ENCODE peak calls at places on chromosomes 11 and 22, in eight cellular contexts. One of them, this sample, is unnamed.

GRCh38 chr11:35321532-35322320 is 97.6 kb downstream of the SLC1A2 start:
- DNase-seq in GM13977: no peak
- DNase-seq in AG04449: peak; percentile 72
- DNase-seq in endothelial cell of umbilical vein: no peak
- DNase-seq in HFFc6: peak; percentile 80
- DNase-seq in thoracic aorta: no peak
- DNase-seq in H9: no peak
- DNase-seq in natural killer cell: no peak
- DNase-seq in this sample: no peak

GRCh38 chr11:37657645-37658044 is 1059.6 kb upstream of the RAG2 start:
- DNase-seq in AG04449: no peak
- DNase-seq in GM13977: no peak
- DNase-seq in HFFc6: peak; percentile 9
- DNase-seq in thoracic aorta: no peak
- DNase-seq in natural killer cell: no peak
- DNase-seq in endothelial cell of umbilical vein: peak; percentile 45
- DNase-seq in H9: no peak
- DNase-seq in this sample: no peak

GRCh38 chr11:96162816-96163499 is 180.0 kb downstream of the MAML2 start:
- DNase-seq in GM13977: no peak
- DNase-seq in thoracic aorta: no peak
- DNase-seq in endothelial cell of umbilical vein: peak; percentile 93
- DNase-seq in natural killer cell: no peak
- DNase-seq in AG04449: no peak
- DNase-seq in H9: no peak
- DNase-seq in HFFc6: peak; percentile 89
- DNase-seq in this sample: no peak

GRCh38 chr22:35480143-35480542 is 60.5 kb upstream of the RASD2 start:
- DNase-seq in HFFc6: peak; percentile 7
- DNase-seq in endothelial cell of umbilical vein: peak; percentile 22
- DNase-seq in GM13977: no peak
- DNase-seq in thoracic aorta: peak; percentile 11
- DNase-seq in AG04449: no peak
- DNase-seq in natural killer cell: no peak
- DNase-seq in H9: peak; percentile 13
- DNase-seq in this sample: no peak

GRCh38 chr22:44331881-44332714 is 19.3 kb upstream of the SHISAL1 start:
- DNase-seq in HFFc6: no peak
- DNase-seq in H9: no peak
- DNase-seq in thoracic aorta: no peak
- DNase-seq in natural killer cell: no peak
- DNase-seq in GM13977: no peak
- DNase-seq in AG04449: no peak
- DNase-seq in endothelial cell of umbilical vein: no peak
- DNase-seq in this sample: no peak

GRCh38 chr11:22859756-22860155 is 518 bp downstream of the CCDC179 start:
- DNase-seq in thoracic aorta: no peak
- DNase-seq in AG04449: no peak
- DNase-seq in endothelial cell of umbilical vein: no peak
- DNase-seq in GM13977: no peak
- DNase-seq in H9: no peak
- DNase-seq in HFFc6: no peak
- DNase-seq in natural killer cell: no peak
- DNase-seq in this sample: no peak

GRCh38 chr11:122778148-122778547 is 60.2 kb upstream of the CRTAM start:
- DNase-seq in GM13977: no peak
- DNase-seq in H9: no peak
- DNase-seq in thoracic aorta: no peak
- DNase-seq in natural killer cell: no peak
- DNase-seq in endothelial cell of umbilical vein: peak; percentile 45
- DNase-seq in HFFc6: peak; percentile 11
- DNase-seq in AG04449: no peak
- DNase-seq in this sample: no peak

GRCh38 chr11:6321961-6322362 is 1.7 kb upstream of the CAVIN3 start:
- DNase-seq in H9: no peak
- DNase-seq in natural killer cell: no peak
- DNase-seq in GM13977: no peak
- DNase-seq in thoracic aorta: no peak
- DNase-seq in AG04449: no peak
- DNase-seq in endothelial cell of umbilical vein: peak; percentile 68
- DNase-seq in HFFc6: peak; percentile 74
- DNase-seq in this sample: no peak

GRCh38 chr22:30823015-30823370 is 128.3 kb downstream of the OSBP2 start:
- DNase-seq in thoracic aorta: no peak
- DNase-seq in endothelial cell of umbilical vein: no peak
- DNase-seq in natural killer cell: no peak
- DNase-seq in HFFc6: no peak
- DNase-seq in H9: peak; percentile 50
- DNase-seq in AG04449: no peak
- DNase-seq in GM13977: no peak
- DNase-seq in this sample: no peak

GRCh38 chr11:63745304-63746170 is 23.0 kb downstream of the ZFTA start:
- DNase-seq in endothelial cell of umbilical vein: peak; percentile 12
- DNase-seq in HFFc6: no peak
- DNase-seq in natural killer cell: no peak
- DNase-seq in thoracic aorta: no peak
- DNase-seq in H9: no peak
- DNase-seq in AG04449: no peak
- DNase-seq in GM13977: no peak
- DNase-seq in this sample: no peak

GRCh38 chr22:49395617-49396016 is 432.1 kb downstream of the BRD1 start:
- DNase-seq in HFFc6: no peak
- DNase-seq in H9: peak; percentile 12
- DNase-seq in AG04449: no peak
- DNase-seq in GM13977: no peak
- DNase-seq in natural killer cell: no peak
- DNase-seq in endothelial cell of umbilical vein: no peak
- DNase-seq in thoracic aorta: no peak
- DNase-seq in this sample: no peak

GRCh38 chr22:39179841-39180335 is 27.4 kb upstream of the CBX7 start:
- DNase-seq in AG04449: no peak
- DNase-seq in HFFc6: no peak
- DNase-seq in endothelial cell of umbilical vein: no peak
- DNase-seq in thoracic aorta: no peak
- DNase-seq in natural killer cell: no peak
- DNase-seq in GM13977: no peak
- DNase-seq in H9: peak; percentile 76
- DNase-seq in this sample: no peak

GRCh38 chr22:32897400-32897799 is 95.9 kb downstream of the TIMP3 start:
- DNase-seq in thoracic aorta: no peak
- DNase-seq in GM13977: no peak
- DNase-seq in natural killer cell: no peak
- DNase-seq in HFFc6: peak; percentile 90
- DNase-seq in AG04449: peak; percentile 28
- DNase-seq in H9: no peak
- DNase-seq in endothelial cell of umbilical vein: no peak
- DNase-seq in this sample: no peak

GRCh38 chr11:70282012-70282411 is 11.5 kb downstream of the PPFIA1 start:
- DNase-seq in H9: no peak
- DNase-seq in endothelial cell of umbilical vein: no peak
- DNase-seq in natural killer cell: no peak
- DNase-seq in GM13977: no peak
- DNase-seq in HFFc6: no peak
- DNase-seq in thoracic aorta: no peak
- DNase-seq in AG04449: no peak
- DNase-seq in this sample: no peak

GRCh38 chr11:62497132-62497915 is 49.3 kb downstream of the AHNAK start:
- DNase-seq in natural killer cell: no peak
- DNase-seq in endothelial cell of umbilical vein: peak; percentile 68
- DNase-seq in AG04449: no peak
- DNase-seq in HFFc6: peak; percentile 75
- DNase-seq in thoracic aorta: no peak
- DNase-seq in H9: peak; percentile 65
- DNase-seq in GM13977: no peak
- DNase-seq in this sample: no peak
- TF ChIP-seq CTCF in natural killer cell: no peak
- TF ChIP-seq CTCF in endothelial cell of umbilical vein: peak; percentile 33
- TF ChIP-seq CTCF in AG04449: peak; percentile 23
- TF ChIP-seq CTCF in HFFc6: peak; percentile 62
- TF ChIP-seq CTCF in thoracic aorta: no peak
- TF ChIP-seq CTCF in H9: peak; percentile 65
- TF ChIP-seq CTCF in GM13977: peak; percentile 32
- TF ChIP-seq CTCF in this sample: peak; percentile 44

GRCh38 chr11:120168960-120169681 is 31.2 kb upstream of the TRIM29 start:
- DNase-seq in GM13977: peak; percentile 84
- DNase-seq in endothelial cell of umbilical vein: peak; percentile 78
- DNase-seq in natural killer cell: peak; percentile 66
- DNase-seq in AG04449: no peak
- DNase-seq in thoracic aorta: no peak
- DNase-seq in HFFc6: no peak
- DNase-seq in H9: peak; percentile 84
- DNase-seq in this sample: peak; percentile 91
- TF ChIP-seq CTCF in GM13977: peak; percentile 81
- TF ChIP-seq CTCF in endothelial cell of umbilical vein: peak; percentile 90
- TF ChIP-seq CTCF in natural killer cell: peak; percentile 83
- TF ChIP-seq CTCF in AG04449: peak; percentile 74
- TF ChIP-seq CTCF in thoracic aorta: peak; percentile 90
- TF ChIP-seq CTCF in HFFc6: peak; percentile 98
- TF ChIP-seq CTCF in H9: peak; percentile 99
- TF ChIP-seq CTCF in this sample: peak; percentile 100

GRCh38 chr11:119048644-119049043 is 8.4 kb downstream of the HYOU1 start:
- DNase-seq in natural killer cell: no peak
- DNase-seq in H9: no peak
- DNase-seq in GM13977: no peak
- DNase-seq in endothelial cell of umbilical vein: no peak
- DNase-seq in thoracic aorta: no peak
- DNase-seq in HFFc6: no peak
- DNase-seq in AG04449: no peak
- DNase-seq in this sample: no peak

GRCh38 chr11:119041821-119042514 is 11.3 kb upstream of the SLC37A4 start:
- DNase-seq in HFFc6: no peak
- DNase-seq in thoracic aorta: no peak
- DNase-seq in H9: no peak
- DNase-seq in AG04449: no peak
- DNase-seq in GM13977: no peak
- DNase-seq in natural killer cell: no peak
- DNase-seq in endothelial cell of umbilical vein: no peak
- DNase-seq in this sample: no peak

GRCh38 chr11:119047205-119047604 is 9.8 kb downstream of the HYOU1 start:
- DNase-seq in natural killer cell: no peak
- DNase-seq in H9: no peak
- DNase-seq in HFFc6: no peak
- DNase-seq in GM13977: no peak
- DNase-seq in AG04449: no peak
- DNase-seq in endothelial cell of umbilical vein: no peak
- DNase-seq in thoracic aorta: no peak
- DNase-seq in this sample: no peak

GRCh38 chr11:119046489-119046888 is 10.5 kb downstream of the HYOU1 start:
- DNase-seq in GM13977: no peak
- DNase-seq in AG04449: no peak
- DNase-seq in thoracic aorta: no peak
- DNase-seq in natural killer cell: no peak
- DNase-seq in endothelial cell of umbilical vein: no peak
- DNase-seq in H9: no peak
- DNase-seq in HFFc6: no peak
- DNase-seq in this sample: no peak

DNA sequence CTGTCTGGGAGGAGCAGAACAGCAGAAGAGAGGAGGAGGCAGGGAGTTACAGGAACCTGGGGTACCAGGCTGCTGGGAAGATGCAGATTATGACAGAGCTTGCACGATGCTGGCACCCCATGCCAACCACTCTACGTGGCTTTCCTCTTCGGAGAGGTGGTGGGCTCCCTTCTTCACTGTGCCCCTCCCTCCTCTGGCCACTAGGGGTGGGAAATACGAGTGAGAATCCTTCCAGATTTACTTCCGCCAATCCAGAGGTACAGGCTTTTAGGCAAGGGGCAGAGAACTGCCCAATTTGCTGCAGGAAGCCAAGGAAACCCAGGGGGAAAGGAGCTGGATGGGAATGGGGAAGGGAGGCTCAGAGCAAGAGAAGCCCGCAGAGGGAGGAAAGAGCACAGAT is 12.3 kb downstream of the HYOU1 start:
- DNase-seq in natural killer cell: no peak
- DNase-seq in HFFc6: no peak
- DNase-seq in GM13977: no peak
- DNase-seq in H9: no peak
- DNase-seq in endothelial cell of umbilical vein: no peak
- DNase-seq in AG04449: no peak
- DNase-seq in thoracic aorta: no peak
- DNase-seq in this sample: no peak
- TF ChIP-seq CTCF in natural killer cell: no peak
- TF ChIP-seq CTCF in HFFc6: peak; percentile 50
- TF ChIP-seq CTCF in GM13977: no peak
- TF ChIP-seq CTCF in H9: peak; percentile 58
- TF ChIP-seq CTCF in endothelial cell of umbilical vein: no peak
- TF ChIP-seq CTCF in AG04449: no peak
- TF ChIP-seq CTCF in thoracic aorta: no peak
- TF ChIP-seq CTCF in this sample: peak; percentile 62

DNA sequence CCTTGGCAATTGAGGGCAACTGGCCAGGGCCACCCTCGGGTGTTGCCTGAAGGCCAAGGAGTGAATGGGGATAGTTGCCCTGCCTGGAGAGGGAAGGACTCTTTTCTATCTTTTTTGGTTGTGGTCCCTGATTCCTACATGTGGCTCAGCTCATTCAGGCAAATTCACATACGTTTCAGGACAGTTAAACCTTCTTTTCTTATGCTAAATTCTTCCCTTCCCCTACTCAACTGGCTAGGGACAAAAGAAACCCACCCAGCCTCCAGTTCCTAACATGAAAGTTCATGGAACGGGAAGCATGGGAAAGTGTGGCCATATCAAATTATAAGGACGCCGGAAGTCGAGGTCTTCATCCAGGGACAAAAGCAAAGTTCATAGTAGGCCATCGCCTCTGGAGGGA is 26.3 kb upstream of the APLNR start:
- DNase-seq in HFFc6: no peak
- DNase-seq in AG04449: no peak
- DNase-seq in natural killer cell: no peak
- DNase-seq in GM13977: no peak
- DNase-seq in thoracic aorta: no peak
- DNase-seq in endothelial cell of umbilical vein: no peak
- DNase-seq in H9: no peak
- DNase-seq in this sample: no peak
- TF ChIP-seq CTCF in HFFc6: no peak
- TF ChIP-seq CTCF in AG04449: no peak
- TF ChIP-seq CTCF in natural killer cell: no peak
- TF ChIP-seq CTCF in GM13977: no peak
- TF ChIP-seq CTCF in thoracic aorta: no peak
- TF ChIP-seq CTCF in endothelial cell of umbilical vein: no peak
- TF ChIP-seq CTCF in H9: no peak
- TF ChIP-seq CTCF in this sample: no peak

GRCh38 chr22:17896552-17896951 is 122.3 kb upstream of the BID start:
- DNase-seq in H9: peak; percentile 79
- DNase-seq in thoracic aorta: no peak
- DNase-seq in GM13977: no peak
- DNase-seq in natural killer cell: no peak
- DNase-seq in HFFc6: no peak
- DNase-seq in AG04449: no peak
- DNase-seq in endothelial cell of umbilical vein: no peak
- DNase-seq in this sample: no peak
- TF ChIP-seq CTCF in H9: peak; percentile 71
- TF ChIP-seq CTCF in thoracic aorta: peak; percentile 35
- TF ChIP-seq CTCF in GM13977: peak; percentile 13
- TF ChIP-seq CTCF in natural killer cell: no peak
- TF ChIP-seq CTCF in HFFc6: peak; percentile 61
- TF ChIP-seq CTCF in AG04449: peak; percentile 29
- TF ChIP-seq CTCF in endothelial cell of umbilical vein: peak; percentile 27
- TF ChIP-seq CTCF in this sample: peak; percentile 64

This sample was measured in type B pancreatic cell.